ENCODE peak calls at places on chromosomes 6 and 20, in four cellular contexts. One of them, this sample, is unnamed.
A peak's percentile ranks its signal among the peaks of the same experiment; 100 is the strongest.

GRCh38 chr20:59576216-59576953 is 28.0 kb upstream of the PHACTR3 start:
- DNase-seq in A549: no peak
- DNase-seq in K562: no peak
- DNase-seq in HepG2: no peak
- DNase-seq in this sample: no peak

GRCh38 chr20:64099880-64100565 is 7.3 kb downstream of the NPBWR2 start:
- DNase-seq in A549: no peak
- DNase-seq in K562: no peak
- DNase-seq in HepG2: no peak
- DNase-seq in this sample: peak; percentile 38

GRCh38 chr6:164419099-164419498 is 890.3 kb downstream of the C6orf118 start:
- DNase-seq in A549: no peak
- DNase-seq in K562: no peak
- DNase-seq in HepG2: no peak
- DNase-seq in this sample: no peak

GRCh38 chr20:24675651-24676352 is 206.4 kb downstream of the SYNDIG1 start:
- DNase-seq in A549: no peak
- DNase-seq in K562: no peak
- DNase-seq in HepG2: no peak
- DNase-seq in this sample: no peak

GRCh38 chr6:137705166-137706064 is 161.6 kb upstream of the TNFAIP3 start:
- DNase-seq in A549: peak; percentile 33
- DNase-seq in K562: peak; percentile 77
- DNase-seq in HepG2: peak; percentile 71
- DNase-seq in this sample: peak; percentile 85

GRCh38 chr20:29349836-29350235 is 1907.6 kb upstream of the DEFB115 start:
- DNase-seq in A549: no peak
- DNase-seq in K562: no peak
- DNase-seq in HepG2: no peak
- DNase-seq in this sample: no peak

GRCh38 chr6:5205035-5205469 is 55.7 kb downstream of the LYRM4 start:
- DNase-seq in A549: no peak
- DNase-seq in K562: no peak
- DNase-seq in HepG2: no peak
- DNase-seq in this sample: no peak

GRCh38 chr6:10528170-10528981 is 7.2 kb downstream of the GCNT2 start:
- DNase-seq in A549: peak; percentile 74
- DNase-seq in K562: no peak
- DNase-seq in HepG2: peak; percentile 94
- DNase-seq in this sample: no peak

GRCh38 chr20:8587246-8587645 is 455.2 kb downstream of the PLCB1 start:
- DNase-seq in A549: no peak
- DNase-seq in K562: no peak
- DNase-seq in HepG2: no peak
- DNase-seq in this sample: no peak

GRCh38 chr6:45423111-45423900 is 45.6 kb upstream of the SUPT3H start:
- DNase-seq in A549: no peak
- DNase-seq in K562: no peak
- DNase-seq in HepG2: no peak
- DNase-seq in this sample: no peak

GRCh38 chr6:43076093-43076927 is at the start of gene PTK7:
- DNase-seq in A549: peak; percentile 28
- DNase-seq in K562: peak; percentile 62
- DNase-seq in HepG2: peak; percentile 74
- DNase-seq in this sample: no peak
- TF ChIP-seq PHF8 in A549: no peak
- TF ChIP-seq PHF8 in K562: peak; percentile 53
- TF ChIP-seq PHF8 in HepG2: no peak
- TF ChIP-seq PHF8 in this sample: peak; percentile 44

GRCh38 chr6:436308-437041 is 44.9 kb downstream of the IRF4 start:
- DNase-seq in A549: no peak
- DNase-seq in K562: peak; percentile 20
- DNase-seq in HepG2: no peak
- DNase-seq in this sample: no peak
- TF ChIP-seq PHF8 in A549: no peak
- TF ChIP-seq PHF8 in K562: no peak
- TF ChIP-seq PHF8 in HepG2: no peak
- TF ChIP-seq PHF8 in this sample: no peak

DNA sequence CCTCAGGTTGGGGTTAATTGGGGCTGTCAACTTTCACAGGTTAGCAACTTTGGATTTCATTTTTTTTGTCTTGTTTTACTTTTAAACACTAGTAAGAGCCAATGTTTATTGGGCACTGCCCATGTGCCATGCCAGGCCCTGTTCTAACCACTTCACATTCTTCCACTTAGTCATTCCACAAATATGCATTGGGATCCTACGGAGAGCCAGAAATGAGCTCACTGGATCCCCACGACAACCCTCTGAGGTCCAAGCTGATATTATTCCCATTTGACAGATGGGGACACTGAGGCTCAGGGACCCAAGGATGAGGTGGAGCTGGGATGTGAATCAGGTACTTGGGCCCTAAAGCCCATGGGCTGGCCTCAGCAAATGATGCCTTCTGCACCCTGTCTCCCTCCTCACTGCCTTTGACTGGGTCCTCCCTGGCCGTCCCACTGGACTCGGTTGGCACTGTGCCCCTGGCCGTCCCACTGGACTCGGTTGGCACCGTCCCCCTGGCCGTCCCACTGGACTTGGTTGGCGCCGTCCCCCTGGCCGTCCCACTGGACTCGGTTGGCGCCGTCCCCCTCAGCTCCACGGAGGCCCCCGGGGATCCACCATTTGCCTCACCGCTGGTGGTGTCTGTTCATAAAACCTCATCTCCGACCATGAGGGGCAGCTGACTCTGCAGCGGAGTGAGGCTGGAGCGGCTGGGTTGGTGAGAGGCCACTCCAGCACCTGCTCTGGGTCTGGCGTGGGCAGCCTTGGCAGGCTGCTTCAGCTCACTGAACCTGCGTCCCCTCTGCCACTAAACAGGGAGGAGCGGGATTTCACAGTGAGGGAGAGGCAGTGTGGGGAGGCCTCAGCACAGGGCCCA is 4.8 kb upstream of the PMEPA1 start:
- DNase-seq in A549: peak; percentile 70
- DNase-seq in K562: no peak
- DNase-seq in HepG2: no peak
- DNase-seq in this sample: no peak
- TF ChIP-seq PHF8 in A549: no peak
- TF ChIP-seq PHF8 in K562: no peak
- TF ChIP-seq PHF8 in HepG2: no peak
- TF ChIP-seq PHF8 in this sample: no peak

GRCh38 chr20:32970115-32970972 is 33.9 kb downstream of the SUN5 start:
- DNase-seq in A549: no peak
- DNase-seq in K562: no peak
- DNase-seq in HepG2: no peak
- DNase-seq in this sample: no peak
- TF ChIP-seq PHF8 in A549: no peak
- TF ChIP-seq PHF8 in K562: no peak
- TF ChIP-seq PHF8 in HepG2: no peak
- TF ChIP-seq PHF8 in this sample: no peak

DNA sequence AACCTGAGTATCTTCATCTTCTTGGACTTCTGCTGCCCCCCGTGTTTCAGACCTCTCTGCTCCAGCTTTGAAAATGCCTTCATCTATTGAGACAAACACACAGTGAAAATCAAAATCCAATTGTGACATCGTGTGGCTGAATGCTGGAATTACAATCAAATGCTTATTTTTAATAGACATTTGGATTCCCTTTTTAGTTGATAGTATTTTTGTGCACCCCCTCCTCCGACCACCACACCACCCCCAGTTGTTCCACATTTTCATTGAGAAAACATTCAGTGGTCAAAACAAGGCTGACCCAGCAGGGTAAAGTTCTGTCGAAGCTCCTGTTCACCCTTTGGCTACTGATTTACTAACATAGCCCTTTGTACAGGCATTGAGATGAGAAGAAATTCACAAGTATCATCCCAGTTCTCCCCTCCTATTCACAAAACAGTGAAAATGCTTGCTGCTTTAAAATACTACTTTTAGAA is 79.0 kb downstream of the NRSN1 start:
- DNase-seq in A549: peak; percentile 39
- DNase-seq in K562: peak; percentile 50
- DNase-seq in HepG2: peak; percentile 59
- DNase-seq in this sample: no peak
- TF ChIP-seq PHF8 in A549: no peak
- TF ChIP-seq PHF8 in K562: no peak
- TF ChIP-seq PHF8 in HepG2: no peak
- TF ChIP-seq PHF8 in this sample: no peak

GRCh38 chr6:84897874-84898635 is 133.7 kb upstream of the TBX18 start:
- DNase-seq in A549: peak; percentile 78
- DNase-seq in K562: no peak
- DNase-seq in HepG2: no peak
- DNase-seq in this sample: no peak
- TF ChIP-seq PHF8 in A549: no peak
- TF ChIP-seq PHF8 in K562: no peak
- TF ChIP-seq PHF8 in HepG2: no peak
- TF ChIP-seq PHF8 in this sample: no peak

GRCh38 chr20:11329271-11329670 is 588.4 kb upstream of the BTBD3 start:
- DNase-seq in A549: no peak
- DNase-seq in K562: no peak
- DNase-seq in HepG2: no peak
- DNase-seq in this sample: no peak
- TF ChIP-seq PHF8 in A549: no peak
- TF ChIP-seq PHF8 in K562: no peak
- TF ChIP-seq PHF8 in HepG2: no peak
- TF ChIP-seq PHF8 in this sample: no peak

This sample was measured in H1.